ENCODE peak calls at places on chromosomes 3 and 15, in seven cellular contexts. Y is GM19239; X is CD8-positive, alpha-beta memory T cell; E is NCI-H1105; V is HT-29; J is activated T-cell treated with anti-CD3 and anti-CD28 coated beads for 1 hour; Q is hypothalamus. A is an unnamed sample.

GRCh38 chr3:89145995-89146394 is 38.6 kb downstream of the EPHA3 start:
- DNase-seq in E (no peak), V (no peak), Q (no peak), X (no peak), J (no peak), Y (no peak), A (peak; percentile 73)

GRCh38 chr15:63967616-63968015 is 78.7 kb downstream of the DAPK2 start:
- DNase-seq in E (no peak), J (no peak), X (no peak), Q (no peak), Y (no peak), V (no peak), A (no peak)

GRCh38 chr15:63379492-63380150 is 2.0 kb downstream of the CA12 start:
- DNase-seq in J (no peak), Y (no peak), Q (no peak), V (peak; percentile 48), X (no peak), E (no peak), A (no peak)

GRCh38 chr3:14508966-14509795 is 31.0 kb downstream of the GRIP2 start:
- DNase-seq in V (peak; percentile 58), X (peak; percentile 73), Y (peak; percentile 85), J (peak; percentile 75), E (peak; percentile 11), Q (peak; percentile 11), A (no peak)

GRCh38 chr15:53830707-53831386 is 71.4 kb upstream of the WDR72 start:
- DNase-seq in Q (no peak), X (no peak), Y (no peak), V (peak; percentile 36), J (no peak), E (no peak), A (no peak)

GRCh38 chr3:184372296-184372821 is 5.6 kb downstream of the THPO start:
- DNase-seq in J (no peak), Q (no peak), X (no peak), Y (no peak), E (no peak), V (no peak), A (no peak)

GRCh38 chr3:142977399-142977728 is 13.9 kb upstream of the PAQR9 start:
- DNase-seq in V (peak; percentile 15), Y (no peak), J (no peak), E (no peak), X (no peak), Q (no peak), A (no peak)

GRCh38 chr3:185318136-185318535 is 44.8 kb upstream of the MAP3K13 start:
- DNase-seq in X (no peak), E (no peak), V (peak; percentile 10), Y (no peak), Q (no peak), J (no peak), A (peak; percentile 5)

GRCh38 chr15:60340207-60340921 is 57.4 kb downstream of the ANXA2 start:
- DNase-seq in J (no peak), E (no peak), Q (no peak), X (no peak), V (no peak), Y (no peak), A (no peak)

GRCh38 chr3:161265916-161266571 is 44.9 kb downstream of the NMD3 start:
- DNase-seq in X (no peak), Q (no peak), J (no peak), E (no peak), Y (no peak), V (no peak), A (no peak)

GRCh38 chr15:61994216-61994615 is 66.0 kb downstream of the VPS13C start:
- DNase-seq in X (no peak), J (no peak), V (no peak), E (no peak), Y (no peak), Q (no peak), A (peak; percentile 37)

GRCh38 chr3:185341616-185342457 is 21.1 kb upstream of the MAP3K13 start:
- DNase-seq in Q (no peak), V (no peak), Y (no peak), J (no peak), X (no peak), E (no peak), A (no peak)

GRCh38 chr3:141393151-141394076 is 25.1 kb downstream of the ZBTB38 start:
- DNase-seq in J (no peak), V (no peak), X (no peak), Q (no peak), E (no peak), Y (no peak), A (no peak)

GRCh38 chr15:39939487-39940452 is 5.9 kb downstream of the EIF2AK4 start:
- DNase-seq in J (no peak), Y (no peak), Q (no peak), V (no peak), X (no peak), E (no peak), A (no peak)

GRCh38 chr3:58526124-58526957 is 10.6 kb downstream of the ACOX2 start:
- DNase-seq in J (no peak), X (no peak), V (no peak), Q (no peak), Y (no peak), E (no peak), A (peak; percentile 81)

GRCh38 chr3:143135150-143135549 is 15.6 kb downstream of the CHST2 start:
- DNase-seq in E (no peak), J (no peak), Q (no peak), X (no peak), V (peak; percentile 5), Y (no peak), A (peak; percentile 84)

GRCh38 chr3:180199396-180199795 is 162.7 kb upstream of the PEX5L start:
- DNase-seq in V (no peak), E (no peak), X (no peak), Y (no peak), J (no peak), Q (no peak), A (no peak)

GRCh38 chr3:123373535-123373987 is 75.3 kb downstream of the ADCY5 start:
- DNase-seq in Q (no peak), E (no peak), Y (no peak), J (no peak), X (no peak), V (no peak), A (no peak)

A was measured in AG09309.